ENCODE peak calls at places on chromosomes 1 and 21, in four cellular contexts. One of them, this sample, is unnamed.
A peak's percentile ranks its signal among the peaks of the same experiment; 100 is the strongest.

GRCh38 chr1:48089356-48089891 is 92.2 kb upstream of the TRABD2B start:
- DNase-seq in GM23338: no peak
- DNase-seq in GM23248: no peak
- DNase-seq in OCI-LY7: no peak
- DNase-seq in this sample: no peak

GRCh38 chr1:18823438-18823837 is 36.0 kb downstream of the TAS1R2 start:
- DNase-seq in GM23338: no peak
- DNase-seq in GM23248: no peak
- DNase-seq in OCI-LY7: no peak
- DNase-seq in this sample: no peak

GRCh38 chr21:44420416-44421205 is 34.7 kb upstream of the LRRC3 start:
- DNase-seq in GM23338: no peak
- DNase-seq in GM23248: no peak
- DNase-seq in OCI-LY7: no peak
- DNase-seq in this sample: no peak

GRCh38 chr1:184890539-184890973 is 83.8 kb downstream of the NIBAN1 start:
- DNase-seq in GM23338: no peak
- DNase-seq in GM23248: peak; percentile 31
- DNase-seq in OCI-LY7: no peak
- DNase-seq in this sample: no peak

GRCh38 chr1:161549652-161550051 is at the start of gene FCGR3A:
- DNase-seq in GM23338: no peak
- DNase-seq in GM23248: no peak
- DNase-seq in OCI-LY7: no peak
- DNase-seq in this sample: no peak

GRCh38 chr1:81519987-81520386 is 280.7 kb upstream of the ADGRL2 start:
- DNase-seq in GM23338: no peak
- DNase-seq in GM23248: no peak
- DNase-seq in OCI-LY7: no peak
- DNase-seq in this sample: no peak

GRCh38 chr1:42949312-42950145 is 9.1 kb downstream of the SLC2A1 start:
- DNase-seq in GM23338: peak; percentile 12
- DNase-seq in GM23248: no peak
- DNase-seq in OCI-LY7: peak; percentile 55
- DNase-seq in this sample: no peak

GRCh38 chr1:844472-845026 is 79.2 kb upstream of the SAMD11 start:
- DNase-seq in GM23338: peak; percentile 50
- DNase-seq in GM23248: no peak
- DNase-seq in OCI-LY7: no peak
- DNase-seq in this sample: no peak

GRCh38 chr1:46718340-46718726 is 581 bp downstream of the EFCAB14 start:
- DNase-seq in GM23338: no peak
- DNase-seq in GM23248: peak; percentile 54
- DNase-seq in OCI-LY7: no peak
- DNase-seq in this sample: no peak

GRCh38 chr1:25063591-25064416 is 133.7 kb upstream of the RUNX3 start:
- DNase-seq in GM23338: no peak
- DNase-seq in GM23248: no peak
- DNase-seq in OCI-LY7: no peak
- DNase-seq in this sample: no peak

GRCh38 chr1:161486806-161487482 is 18.3 kb upstream of the FCGR2A start:
- DNase-seq in GM23338: peak; percentile 92
- DNase-seq in GM23248: peak; percentile 81
- DNase-seq in OCI-LY7: peak; percentile 81
- DNase-seq in this sample: peak; percentile 80

GRCh38 chr1:232512712-232513111 is 117.2 kb downstream of the SIPA1L2 start:
- DNase-seq in GM23338: no peak
- DNase-seq in GM23248: no peak
- DNase-seq in OCI-LY7: no peak
- DNase-seq in this sample: no peak

GRCh38 chr1:83064589-83065242 is 934.2 kb downstream of the TTLL7 start:
- DNase-seq in GM23338: no peak
- DNase-seq in GM23248: no peak
- DNase-seq in OCI-LY7: no peak
- DNase-seq in this sample: no peak

GRCh38 chr1:220655509-220655908 is 34.7 kb upstream of the C1orf115 start:
- DNase-seq in GM23338: no peak
- DNase-seq in GM23248: no peak
- DNase-seq in OCI-LY7: no peak
- DNase-seq in this sample: no peak

GRCh38 chr1:172654535-172654934 is 4.4 kb upstream of the FASLG start:
- DNase-seq in GM23338: no peak
- DNase-seq in GM23248: peak; percentile 92
- DNase-seq in OCI-LY7: no peak
- DNase-seq in this sample: peak; percentile 20

GRCh38 chr1:217907504-217907903 is 276.4 kb downstream of the SPATA17 start:
- DNase-seq in GM23338: no peak
- DNase-seq in GM23248: peak; percentile 28
- DNase-seq in OCI-LY7: no peak
- DNase-seq in this sample: no peak

GRCh38 chr1:148435406-148435805 is 47.7 kb downstream of the PPIAL4G start:
- DNase-seq in GM23338: no peak
- DNase-seq in GM23248: no peak
- DNase-seq in OCI-LY7: no peak
- DNase-seq in this sample: no peak

GRCh38 chr21:40254540-40255455 is 387.6 kb downstream of the PCP4 start:
- DNase-seq in GM23338: no peak
- DNase-seq in GM23248: no peak
- DNase-seq in OCI-LY7: no peak
- DNase-seq in this sample: peak; percentile 25

GRCh38 chr21:34808569-34809204 is 139.9 kb downstream of the CLIC6 start:
- DNase-seq in GM23338: no peak
- DNase-seq in GM23248: peak; percentile 91
- DNase-seq in OCI-LY7: peak; percentile 8
- DNase-seq in this sample: no peak

GRCh38 chr1:20726107-20726911 is 6.2 kb downstream of the SH2D5 start:
- DNase-seq in GM23338: no peak
- DNase-seq in GM23248: no peak
- DNase-seq in OCI-LY7: no peak
- DNase-seq in this sample: no peak

GRCh38 chr21:34593423-34593822 is 21.5 kb downstream of the RCAN1 start:
- DNase-seq in GM23338: no peak
- DNase-seq in GM23248: no peak
- DNase-seq in OCI-LY7: no peak
- DNase-seq in this sample: no peak

GRCh38 chr1:7648761-7649384 is 122.2 kb upstream of the VAMP3 start:
- DNase-seq in GM23338: no peak
- DNase-seq in GM23248: no peak
- DNase-seq in OCI-LY7: no peak
- DNase-seq in this sample: no peak

GRCh38 chr1:86687595-86687994 is 16.8 kb upstream of the SH3GLB1 start:
- DNase-seq in GM23338: no peak
- DNase-seq in GM23248: peak; percentile 38
- DNase-seq in OCI-LY7: peak; percentile 25
- DNase-seq in this sample: no peak

GRCh38 chr1:236904874-236905741 is 99.1 kb downstream of the MT1HL1 start:
- DNase-seq in GM23338: no peak
- DNase-seq in GM23248: peak; percentile 92
- DNase-seq in OCI-LY7: no peak
- DNase-seq in this sample: peak; percentile 49

GRCh38 chr1:54904476-54905048 is 17.6 kb upstream of the DHCR24 start:
- DNase-seq in GM23338: no peak
- DNase-seq in GM23248: peak; percentile 90
- DNase-seq in OCI-LY7: no peak
- DNase-seq in this sample: no peak

GRCh38 chr21:45630066-45630694 is 13.3 kb upstream of the PCBP3 start:
- DNase-seq in GM23338: no peak
- DNase-seq in GM23248: no peak
- DNase-seq in OCI-LY7: no peak
- DNase-seq in this sample: peak; percentile 1

GRCh38 chr1:206737729-206738222 is 32.8 kb upstream of the IL19 start:
- DNase-seq in GM23338: no peak
- DNase-seq in GM23248: no peak
- DNase-seq in OCI-LY7: no peak
- DNase-seq in this sample: no peak

GRCh38 chr1:232600430-232601258 is 29.3 kb downstream of the SIPA1L2 start:
- DNase-seq in GM23338: peak; percentile 28
- DNase-seq in GM23248: no peak
- DNase-seq in OCI-LY7: peak; percentile 49
- DNase-seq in this sample: no peak

GRCh38 chr1:206687915-206688442 is 3.3 kb downstream of the MAPKAPK2 start:
- DNase-seq in GM23338: peak; percentile 84
- DNase-seq in GM23248: peak; percentile 69
- DNase-seq in OCI-LY7: no peak
- DNase-seq in this sample: no peak

GRCh38 chr1:20358761-20359263 is 68.1 kb downstream of the VWA5B1 start:
- DNase-seq in GM23338: no peak
- DNase-seq in GM23248: peak; percentile 50
- DNase-seq in OCI-LY7: no peak
- DNase-seq in this sample: peak; percentile 72

GRCh38 chr1:167774710-167775109 is 52.9 kb downstream of the MPZL1 start:
- DNase-seq in GM23338: no peak
- DNase-seq in GM23248: peak; percentile 51
- DNase-seq in OCI-LY7: no peak
- DNase-seq in this sample: no peak

GRCh38 chr1:34851431-34852105 is 8.0 kb downstream of the SMIM12 start:
- DNase-seq in GM23338: no peak
- DNase-seq in GM23248: no peak
- DNase-seq in OCI-LY7: no peak
- DNase-seq in this sample: no peak

GRCh38 chr1:16393255-16394177 is 26.5 kb downstream of the SZRD1 start:
- DNase-seq in GM23338: no peak
- DNase-seq in GM23248: no peak
- DNase-seq in OCI-LY7: no peak
- DNase-seq in this sample: no peak

GRCh38 chr1:25820247-25821111 is 725 bp downstream of the MTFR1L start:
- DNase-seq in GM23338: peak; percentile 80
- DNase-seq in GM23248: peak; percentile 89
- DNase-seq in OCI-LY7: peak; percentile 89
- DNase-seq in this sample: peak; percentile 78

GRCh38 chr1:245301162-245301580 is 146.4 kb downstream of the KIF26B start:
- DNase-seq in GM23338: no peak
- DNase-seq in GM23248: peak; percentile 55
- DNase-seq in OCI-LY7: no peak
- DNase-seq in this sample: no peak

GRCh38 chr1:1435094-1435903 is at the start of gene VWA1:
- DNase-seq in GM23338: peak; percentile 79
- DNase-seq in GM23248: peak; percentile 87
- DNase-seq in OCI-LY7: no peak
- DNase-seq in this sample: peak; percentile 92

GRCh38 chr21:34691396-34692032 is 22.7 kb downstream of the CLIC6 start:
- DNase-seq in GM23338: no peak
- DNase-seq in GM23248: no peak
- DNase-seq in OCI-LY7: no peak
- DNase-seq in this sample: no peak

GRCh38 chr1:7313081-7313546 is 458.0 kb upstream of the VAMP3 start:
- DNase-seq in GM23338: no peak
- DNase-seq in GM23248: peak; percentile 14
- DNase-seq in OCI-LY7: no peak
- DNase-seq in this sample: no peak

DNA sequence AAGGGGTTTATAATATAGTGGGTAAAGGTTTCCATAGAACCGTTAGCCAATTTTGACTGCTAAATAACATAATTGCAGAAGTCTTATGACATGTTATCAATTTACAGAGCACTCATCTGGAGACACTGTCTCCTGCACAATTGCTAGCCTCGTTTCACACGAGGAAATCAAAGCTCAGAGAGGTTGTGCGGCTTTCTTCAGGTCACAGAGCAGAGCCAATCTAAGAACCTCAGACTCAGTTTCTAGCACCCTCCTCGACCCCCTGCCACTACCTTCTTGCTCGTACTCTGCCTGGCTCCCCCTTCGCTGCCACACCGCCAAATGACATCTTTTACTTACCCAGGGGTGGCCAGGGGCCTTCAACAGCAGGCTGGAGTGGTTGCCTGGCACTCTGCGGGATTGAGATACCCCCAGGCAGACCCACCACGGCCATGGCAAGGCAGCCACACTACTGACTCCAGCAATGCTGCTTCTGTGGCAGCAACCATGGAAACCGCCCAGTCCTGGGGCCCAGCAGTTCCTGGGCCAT is 16.0 kb upstream of the CASZ1 start:
- DNase-seq in GM23338: no peak
- DNase-seq in GM23248: no peak
- DNase-seq in OCI-LY7: no peak
- DNase-seq in this sample: no peak
- H3K9me2 ChIP-seq in GM23338: peaks cover 1% of the 10 kb centered on the region
- H3K9me2 ChIP-seq in GM23248: no peaks in the 10 kb centered on the region
- H3K9me2 ChIP-seq in OCI-LY7: no peaks in the 10 kb centered on the region
- H3K9me2 ChIP-seq in this sample: no peaks in the 10 kb centered on the region

GRCh38 chr1:41663671-41664400 is 179.4 kb upstream of the EDN2 start:
- DNase-seq in GM23338: no peak
- DNase-seq in GM23248: no peak
- DNase-seq in OCI-LY7: no peak
- DNase-seq in this sample: no peak

GRCh38 chr1:41661428-41662060 is 177.1 kb upstream of the EDN2 start:
- DNase-seq in GM23338: peak; percentile 25
- DNase-seq in GM23248: peak; percentile 58
- DNase-seq in OCI-LY7: no peak
- DNase-seq in this sample: no peak

GRCh38 chr1:41662656-41663437 is 178.4 kb upstream of the EDN2 start:
- DNase-seq in GM23338: peak; percentile 54
- DNase-seq in GM23248: peak; percentile 91
- DNase-seq in OCI-LY7: no peak
- DNase-seq in this sample: peak; percentile 80

GRCh38 chr1:41660570-41661427 is 176.3 kb upstream of the EDN2 start:
- DNase-seq in GM23338: no peak
- DNase-seq in GM23248: peak; percentile 24
- DNase-seq in OCI-LY7: no peak
- DNase-seq in this sample: no peak

GRCh38 chr1:41662061-41662655 is 177.7 kb upstream of the EDN2 start:
- DNase-seq in GM23338: peak; percentile 64
- DNase-seq in GM23248: peak; percentile 90
- DNase-seq in OCI-LY7: no peak
- DNase-seq in this sample: peak; percentile 82
- H3K27ac ChIP-seq in GM23338: no peak overlapping the region
- H3K27ac ChIP-seq in GM23248: peak overlapping the region; percentile 69
- H3K27ac ChIP-seq in OCI-LY7: no peak overlapping the region
- H3K27ac ChIP-seq in this sample: peak overlapping the region; percentile 83

GRCh38 chr1:228313536-228314277 is 92.9 kb downstream of the TRIM11 start:
- DNase-seq in GM23338: no peak
- DNase-seq in GM23248: no peak
- DNase-seq in OCI-LY7: no peak
- DNase-seq in this sample: no peak
- H3K9me2 ChIP-seq in GM23338: peaks cover 6% of the 10 kb centered on the region
- H3K9me2 ChIP-seq in GM23248: no peaks in the 10 kb centered on the region
- H3K9me2 ChIP-seq in OCI-LY7: no peaks in the 10 kb centered on the region
- H3K9me2 ChIP-seq in this sample: no peaks in the 10 kb centered on the region

DNA sequence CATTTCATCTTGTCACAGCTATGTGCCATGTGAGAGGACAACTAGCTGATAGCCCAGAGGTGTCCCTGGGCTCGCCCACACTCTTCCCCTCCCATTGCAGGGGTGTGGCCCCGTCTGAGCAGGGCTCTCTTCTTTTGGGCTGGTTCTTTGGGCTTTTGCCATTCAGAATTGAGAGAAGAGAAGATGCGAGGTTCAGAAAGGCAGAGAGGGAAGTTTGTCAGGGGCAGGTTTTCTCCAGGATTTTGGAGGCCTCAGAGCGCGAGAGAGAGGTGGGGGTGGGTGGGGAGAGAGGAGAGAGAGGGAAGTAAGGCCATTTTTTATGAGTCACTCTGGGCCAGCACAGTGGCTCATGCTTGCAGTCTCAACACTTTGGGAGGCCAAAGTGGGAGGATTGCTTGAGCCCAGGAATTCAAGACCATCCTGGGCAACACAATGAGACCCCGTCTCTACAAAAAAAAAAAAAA is 5.2 kb downstream of the IFI6 start:
- DNase-seq in GM23338: no peak
- DNase-seq in GM23248: peak; percentile 23
- DNase-seq in OCI-LY7: no peak
- DNase-seq in this sample: no peak
- H3K27ac ChIP-seq in GM23338: no peak overlapping the region
- H3K27ac ChIP-seq in GM23248: no peak overlapping the region
- H3K27ac ChIP-seq in OCI-LY7: no peak overlapping the region
- H3K27ac ChIP-seq in this sample: no peak overlapping the region

This sample was measured in hepatocyte.